ENCODE peak calls at places on chromosomes 13 and 19, in four cellular contexts. T is Peyer's patch, H is HFF-Myc, D is heart left ventricle. X is an unnamed sample.

GRCh38 chr13:108915634-108916497 is 286.5 kb downstream of the MYO16 start:
- DNase-seq in T (peak), H (peak), D (peak), X (peak)

GRCh38 chr19:48480476-48481190 is 11.5 kb downstream of the CYTH2 start:
- DNase-seq in T (peak), H (no peak), D (peak), X (peak)

GRCh38 chr13:91017031-91017668 is 330.3 kb upstream of the MIR17HG start:
- DNase-seq in T (no peak), H (peak), D (no peak), X (peak)

GRCh38 chr13:98199480-98199879 is 22.4 kb upstream of the RNF113B start:
- DNase-seq in T (no peak), H (no peak), D (no peak), X (no peak)

GRCh38 chr19:46759817-46760333 is 13.6 kb upstream of the STRN4 start:
- DNase-seq in T (no peak), H (peak), D (no peak), X (peak)

GRCh38 chr19:44050740-44051653 is 839 bp upstream of the ZNF223 start:
- DNase-seq in T (no peak), H (no peak), D (no peak), X (no peak)

GRCh38 chr13:22839554-22840286 is 341.1 kb upstream of the SGCG start:
- DNase-seq in T (no peak), H (no peak), D (no peak), X (no peak)

GRCh38 chr19:19552811-19553210 is 14.7 kb downstream of the CILP2 start:
- DNase-seq in T (no peak), H (no peak), D (no peak), X (no peak)

GRCh38 chr13:81987159-81987558 is 1646.2 kb upstream of the SPRY2 start:
- DNase-seq in T (no peak), H (no peak), D (no peak), X (no peak)

GRCh38 chr19:6527893-6528543 is 2.8 kb upstream of the TNFSF9 start:
- DNase-seq in T (peak), H (no peak), D (no peak), X (no peak)

GRCh38 chr13:51935326-51936171 is 73.8 kb downstream of the CCDC70 start:
- DNase-seq in T (no peak), H (no peak), D (no peak), X (no peak)

GRCh38 chr13:34371645-34372044 is 553.7 kb downstream of the RFC3 start:
- DNase-seq in T (no peak), H (no peak), D (no peak), X (no peak)

GRCh38 chr19:6800991-6801396 is 28.5 kb downstream of the VAV1 start:
- DNase-seq in T (no peak), H (no peak), D (no peak), X (peak)

GRCh38 chr13:101454767-101455166 is 2.3 kb downstream of the ITGBL1 start:
- DNase-seq in T (no peak), H (no peak), D (no peak), X (peak)

GRCh38 chr19:42693760-42694350 is 46.4 kb downstream of the PSG3 start:
- DNase-seq in T (no peak), H (peak), D (no peak), X (peak)

GRCh38 chr19:6696239-6696820 is 24.1 kb downstream of the C3 start:
- DNase-seq in T (no peak), H (no peak), D (no peak), X (no peak)

GRCh38 chr19:44847144-44848035 is 1.3 kb downstream of the NECTIN2 start:
- DNase-seq in T (no peak), H (no peak), D (peak), X (peak)

GRCh38 chr19:10544753-10545251 is 1.1 kb downstream of the ATG4D start:
- DNase-seq in T (no peak), H (no peak), D (no peak), X (no peak)

GRCh38 chr13:73676550-73677040 is 457.6 kb downstream of the KLF12 start:
- DNase-seq in T (no peak), H (no peak), D (no peak), X (peak)

GRCh38 chr13:30829788-30830637 is 76.1 kb upstream of the MEDAG start:
- DNase-seq in T (no peak), H (no peak), D (no peak), X (no peak)

GRCh38 chr13:41954226-41954625 is 6.7 kb downstream of the VWA8 start:
- DNase-seq in T (no peak), H (no peak), D (no peak), X (no peak)
- TF ChIP-seq CTCF in T (no peak), H (no peak), D (no peak), X (no peak)

DNA sequence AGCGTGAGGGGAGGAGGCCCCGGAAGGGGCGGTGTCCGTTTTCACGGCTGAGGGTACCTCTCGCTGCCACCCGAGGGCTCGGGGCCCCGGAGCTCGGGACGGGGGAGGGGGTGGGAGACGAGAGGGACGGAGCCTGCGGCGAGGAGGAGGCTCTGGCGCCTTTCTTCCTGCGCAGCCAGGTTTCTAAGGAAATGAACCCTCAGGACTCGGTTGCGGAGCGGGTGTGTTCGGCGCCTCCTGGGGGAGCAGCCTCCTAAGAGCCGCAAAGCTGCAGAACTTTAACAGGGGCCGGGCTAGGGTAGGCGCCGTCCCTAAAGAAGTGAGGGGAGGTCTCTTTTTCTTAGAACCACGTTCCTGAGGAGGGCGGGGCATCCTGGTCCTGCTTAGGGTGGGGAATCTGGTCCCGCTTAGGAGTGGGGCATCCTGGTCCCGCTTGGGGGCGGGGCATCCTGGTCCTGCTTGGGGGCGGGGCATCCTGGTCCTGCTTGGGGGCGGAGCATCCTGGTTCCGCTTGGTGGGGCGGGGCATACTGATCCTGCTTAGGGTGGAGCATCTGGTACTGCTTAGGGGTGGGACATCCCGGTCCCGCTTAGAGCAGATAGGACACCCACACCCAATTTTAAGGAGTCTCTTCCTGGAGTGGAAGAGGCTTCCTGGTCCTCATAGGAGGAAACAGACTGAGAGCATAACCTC is 6.2 kb downstream of the SYT5 start:
- DNase-seq in T (no peak), H (no peak), D (no peak), X (peak)
- TF ChIP-seq CTCF in T (no peak), H (no peak), D (no peak), X (peak)

DNA sequence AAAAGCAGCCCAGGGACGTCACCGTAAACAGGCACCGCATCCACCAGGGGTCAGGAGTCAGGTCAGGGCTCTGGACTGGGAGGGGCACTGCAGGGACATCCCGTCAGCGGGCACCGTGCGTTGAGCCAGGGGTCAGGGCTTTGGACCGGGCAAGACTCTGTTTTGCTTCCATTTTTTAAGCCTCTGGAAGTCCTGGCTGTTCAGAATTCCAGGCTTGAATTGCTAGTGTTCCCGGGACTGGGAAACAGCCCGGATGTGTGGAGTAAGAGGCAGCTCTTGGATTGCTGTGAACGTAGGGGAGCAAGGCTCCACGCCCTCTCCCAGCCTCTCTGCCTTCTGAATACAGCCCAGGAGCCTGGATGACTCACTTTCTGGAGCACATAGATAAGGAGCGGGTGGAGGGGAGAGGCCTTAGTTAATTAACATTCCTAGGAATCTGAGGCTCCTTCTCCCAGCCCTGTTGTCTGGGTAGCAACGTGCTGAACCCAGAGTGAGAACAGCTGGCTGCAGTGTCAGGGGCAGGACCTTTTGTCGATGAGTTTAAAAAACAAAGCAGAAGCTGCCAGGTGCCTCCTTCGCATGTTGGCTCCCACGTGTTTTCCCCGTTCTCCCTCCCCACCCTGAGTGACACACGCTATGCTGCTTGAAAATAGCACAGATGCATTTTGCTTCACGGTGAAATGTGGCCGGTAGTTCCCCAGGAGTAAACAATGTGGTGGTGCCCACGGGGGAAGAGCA is 21.9 kb downstream of the ATP11A start:
- DNase-seq in T (peak), H (peak), D (no peak), X (peak)
- TF ChIP-seq CTCF in T (no peak), H (peak), D (peak), X (no peak)

GRCh38 chr19:49940482-49940791 is 11.1 kb upstream of the NUP62 start:
- DNase-seq in T (no peak), H (no peak), D (no peak), X (no peak)
- TF ChIP-seq CTCF in T (no peak), H (no peak), D (no peak), X (no peak)

GRCh38 chr19:14113762-14114414 is 3.7 kb downstream of the PRKACA start:
- DNase-seq in T (no peak), H (no peak), D (peak), X (no peak)
- TF ChIP-seq CTCF in T (no peak), H (peak), D (no peak), X (peak)

DNA sequence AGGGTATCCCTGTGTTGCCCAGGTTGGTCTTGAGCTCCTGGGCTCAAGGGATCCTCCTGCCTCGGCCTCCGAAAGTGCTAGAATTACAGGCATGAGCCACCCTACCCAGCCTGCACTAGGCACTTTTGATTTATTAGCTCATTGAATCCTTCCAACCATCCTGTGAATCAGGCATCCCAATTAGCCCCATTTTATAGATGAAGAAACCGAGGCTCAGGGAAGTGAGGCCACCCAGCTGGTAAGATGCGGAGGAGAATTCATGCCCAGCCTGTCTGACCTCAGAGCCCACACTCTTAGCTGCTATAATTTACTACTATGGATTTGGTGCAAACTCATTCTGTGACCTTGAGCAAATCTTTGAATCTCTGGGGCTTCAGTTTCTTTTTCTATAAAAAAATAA is 17.8 kb upstream of the CACNG8 start:
- DNase-seq in T (no peak), H (no peak), D (no peak), X (no peak)
- TF ChIP-seq CTCF in T (no peak), H (no peak), D (no peak), X (no peak)

GRCh38 chr13:44051923-44052322 is 172.2 kb downstream of the LACC1 start:
- DNase-seq in T (no peak), H (no peak), D (no peak), X (peak)

GRCh38 chr13:44050450-44051063 is 170.9 kb downstream of the LACC1 start:
- DNase-seq in T (no peak), H (no peak), D (no peak), X (peak)

GRCh38 chr13:44051405-44051804 is 171.7 kb downstream of the LACC1 start:
- DNase-seq in T (no peak), H (no peak), D (no peak), X (no peak)

GRCh38 chr13:44054525-44054924 is 174.8 kb downstream of the LACC1 start:
- DNase-seq in T (no peak), H (no peak), D (no peak), X (no peak)

DNA sequence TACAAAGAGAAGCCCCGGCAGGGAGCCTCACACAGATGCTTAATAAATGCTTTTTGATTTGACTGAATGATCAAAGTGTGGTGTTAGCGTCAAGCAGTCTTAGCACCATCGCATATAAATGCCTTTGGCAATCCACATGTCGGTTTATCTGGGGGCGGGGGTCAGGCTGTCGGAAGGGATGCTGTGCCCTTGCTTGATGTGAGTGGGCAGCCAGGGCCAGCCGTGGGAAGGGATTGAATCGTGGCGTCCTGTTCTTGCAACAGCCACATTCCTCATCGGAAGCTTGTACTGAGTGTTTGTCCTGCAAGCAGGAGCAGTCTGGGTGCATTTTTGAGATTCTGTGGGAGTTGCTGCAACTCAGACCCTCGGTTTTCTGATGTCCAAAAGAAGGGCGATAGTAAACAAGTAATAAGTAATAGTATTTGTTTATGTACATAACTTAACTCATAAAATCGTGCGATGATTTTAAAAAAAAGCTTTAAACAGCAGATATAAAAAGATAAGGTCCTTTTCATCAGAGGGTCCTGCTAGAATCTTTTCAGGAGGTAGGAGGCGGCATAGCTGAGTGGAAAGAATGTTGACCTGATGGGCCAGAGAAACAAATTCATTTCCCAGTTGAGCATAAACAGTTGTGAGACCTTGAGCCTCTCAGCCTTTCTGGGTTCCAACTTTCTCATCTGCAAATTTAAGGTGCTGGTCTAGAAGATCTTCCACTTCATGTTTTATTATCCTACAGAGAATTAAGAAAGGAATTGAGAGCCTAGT is 173.3 kb downstream of the LACC1 start:
- DNase-seq in T (no peak), H (no peak), D (peak), X (peak)
- TF ChIP-seq CTCF in T (no peak), H (no peak), D (no peak), X (no peak)

DNA sequence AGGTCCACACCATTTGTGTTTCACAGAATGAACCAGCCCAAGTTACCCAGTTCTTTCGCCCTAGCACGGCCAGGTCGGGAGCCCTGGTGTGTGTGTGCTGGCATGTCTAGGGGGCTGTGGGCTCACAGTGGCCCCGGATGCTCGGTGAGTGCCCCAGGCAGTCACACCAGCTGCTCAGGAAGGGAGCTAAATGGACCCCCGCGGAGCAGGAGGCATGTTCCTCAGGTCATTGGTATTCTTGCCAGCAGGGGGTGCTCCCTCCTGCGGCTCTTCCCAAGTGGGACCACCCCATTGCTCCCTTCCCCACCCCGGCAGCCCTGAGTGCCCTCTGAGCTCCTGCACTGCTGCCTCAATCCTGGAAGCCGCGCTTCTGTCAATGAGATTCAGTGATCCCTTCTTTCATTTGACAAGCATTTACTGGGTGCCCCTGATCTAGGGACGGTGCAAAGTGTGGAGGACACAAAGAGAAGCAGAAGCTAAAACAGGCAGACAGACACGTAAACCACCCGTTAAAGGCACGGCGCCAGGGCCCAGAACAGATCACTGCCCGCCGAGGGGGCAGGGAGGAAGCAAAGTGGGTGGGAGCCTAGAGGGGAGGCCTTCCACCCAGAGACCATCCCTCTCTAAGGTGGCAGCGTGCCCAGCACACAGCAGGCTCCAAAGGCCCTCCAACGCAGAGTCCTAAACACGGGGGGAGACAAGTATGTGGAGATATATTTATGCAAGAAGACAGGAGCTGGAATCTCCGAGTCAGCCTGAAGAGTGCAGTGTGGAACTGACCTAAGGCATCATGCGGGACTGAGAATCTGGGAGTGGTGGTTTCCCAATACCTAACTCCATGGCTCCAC is 5.2 kb upstream of the ADPRHL1 start:
- DNase-seq in T (no peak), H (no peak), D (no peak), X (peak)
- TF ChIP-seq CTCF in T (peak), H (peak), D (peak), X (peak)

GRCh38 chr13:80251403-80251802 is 89.5 kb downstream of the SPRY2 start:
- DNase-seq in T (no peak), H (peak), D (no peak), X (peak)
- TF ChIP-seq CTCF in T (no peak), H (no peak), D (no peak), X (no peak)

GRCh38 chr19:17703823-17704463 is 15.3 kb upstream of the MAP1S start:
- DNase-seq in T (peak), H (no peak), D (no peak), X (no peak)
- TF ChIP-seq CTCF in T (peak), H (peak), D (peak), X (peak)